ENCODE peak calls at places on chromosomes 13 and 19, in seven cellular contexts. J, K, E, S, X, M and A are unnamed samples.

GRCh38 chr13:31044658-31045620 is 112.5 kb downstream of the TEX26 start:
- DNase-seq in J (no peak), K (no peak), E (no peak), S (no peak), X (no peak), M (no peak), A (no peak)

GRCh38 chr19:49746206-49746958 is 16.7 kb downstream of the TSKS start:
- DNase-seq in J (peak), K (peak), E (no peak), S (peak), X (peak), M (peak), A (peak)

GRCh38 chr13:21641629-21642028 is 29.2 kb upstream of the FGF9 start:
- DNase-seq in J (no peak), K (no peak), E (no peak), S (no peak), X (no peak), M (no peak), A (no peak)

GRCh38 chr13:62360609-62361008 is 945.0 kb upstream of the PCDH20 start:
- DNase-seq in J (no peak), K (no peak), E (no peak), S (no peak), X (peak), M (no peak), A (no peak)

GRCh38 chr13:32731576-32731975 is 145.3 kb downstream of the PDS5B start:
- DNase-seq in J (no peak), K (no peak), E (no peak), S (no peak), X (no peak), M (no peak), A (no peak)

GRCh38 chr13:95326695-95327094 is 25.4 kb upstream of the ABCC4 start:
- DNase-seq in J (no peak), K (no peak), E (no peak), S (no peak), X (no peak), M (no peak), A (no peak)

GRCh38 chr19:4386038-4386782 is 14.1 kb downstream of the SH3GL1 start:
- DNase-seq in J (no peak), K (no peak), E (no peak), S (no peak), X (no peak), M (no peak), A (no peak)

GRCh38 chr13:30730526-30730925 is 4.8 kb upstream of the ALOX5AP start:
- DNase-seq in J (no peak), K (no peak), E (no peak), S (no peak), X (peak), M (no peak), A (no peak)

GRCh38 chr13:30877335-30877734 is 28.7 kb upstream of the MEDAG start:
- DNase-seq in J (no peak), K (no peak), E (no peak), S (no peak), X (no peak), M (no peak), A (no peak)

GRCh38 chr13:89746554-89746953 is 1600.9 kb upstream of the MIR17HG start:
- DNase-seq in J (no peak), K (no peak), E (no peak), S (no peak), X (no peak), M (no peak), A (no peak)

GRCh38 chr13:113219311-113219940 is 10.0 kb downstream of the CUL4A start:
- DNase-seq in J (no peak), K (no peak), E (no peak), S (no peak), X (no peak), M (no peak), A (no peak)

GRCh38 chr13:100563779-100564178 is 24.8 kb downstream of the GGACT start:
- DNase-seq in J (no peak), K (no peak), E (no peak), S (no peak), X (no peak), M (no peak), A (no peak)

GRCh38 chr13:51959773-51960172 is 51.5 kb downstream of the ATP7B start:
- DNase-seq in J (no peak), K (peak), E (no peak), S (no peak), X (no peak), M (no peak), A (no peak)

GRCh38 chr13:24251525-24251924 is 57.9 kb upstream of the C1QTNF9 start:
- DNase-seq in J (no peak), K (no peak), E (no peak), S (no peak), X (no peak), M (no peak), A (no peak)

GRCh38 chr19:6387372-6387771 is 5.6 kb downstream of the GTF2F1 start:
- DNase-seq in J (no peak), K (no peak), E (no peak), S (no peak), X (no peak), M (no peak), A (no peak)

GRCh38 chr13:25908390-25908789 is 143.4 kb downstream of the SHISA2 start:
- DNase-seq in J (no peak), K (no peak), E (no peak), S (no peak), X (peak), M (no peak), A (no peak)

GRCh38 chr13:112974676-112975075 is 5.7 kb downstream of the MCF2L start:
- DNase-seq in J (no peak), K (no peak), E (no peak), S (no peak), X (no peak), M (no peak), A (no peak)

GRCh38 chr19:33831835-33832234 is 35.2 kb downstream of the KCTD15 start:
- DNase-seq in J (no peak), K (no peak), E (no peak), S (no peak), X (no peak), M (no peak), A (no peak)

GRCh38 chr19:30116984-30117555 is 175.0 kb downstream of the URI1 start:
- DNase-seq in J (no peak), K (no peak), E (no peak), S (no peak), X (peak), M (no peak), A (no peak)

GRCh38 chr13:48564046-48564445 is 31.2 kb upstream of the RCBTB2 start:
- DNase-seq in J (no peak), K (no peak), E (no peak), S (no peak), X (no peak), M (no peak), A (no peak)

GRCh38 chr19:17737690-17738153 is 13.6 kb upstream of the FCHO1 start:
- DNase-seq in J (no peak), K (no peak), E (no peak), S (no peak), X (no peak), M (no peak), A (no peak)

GRCh38 chr19:19434483-19435045 is 29.1 kb downstream of the GATAD2A start:
- DNase-seq in J (no peak), K (no peak), E (peak), S (no peak), X (no peak), M (no peak), A (peak)

GRCh38 chr13:113458218-113459065 is 5.2 kb upstream of the ADPRHL1 start:
- DNase-seq in J (no peak), K (no peak), E (no peak), S (no peak), X (peak), M (no peak), A (no peak)

GRCh38 chr13:61414686-61415664 is 674 bp downstream of the PCDH20 start:
- DNase-seq in J (no peak), K (no peak), E (no peak), S (peak), X (peak), M (peak), A (no peak)

GRCh38 chr19:53091413-53091812 is 11.8 kb downstream of the ZNF160 start:
- DNase-seq in J (no peak), K (no peak), E (no peak), S (no peak), X (no peak), M (no peak), A (no peak)

GRCh38 chr19:53308339-53308811 is 25.2 kb upstream of the ZNF845 start:
- DNase-seq in J (no peak), K (no peak), E (no peak), S (no peak), X (peak), M (peak), A (no peak)

GRCh38 chr13:25406377-25406776 is 34.6 kb downstream of the ATP8A2 start:
- DNase-seq in J (no peak), K (no peak), E (no peak), S (no peak), X (no peak), M (no peak), A (no peak)

GRCh38 chr19:57465680-57466381 is 8.9 kb upstream of the VN1R1 start:
- DNase-seq in J (no peak), K (peak), E (no peak), S (no peak), X (no peak), M (no peak), A (no peak)

GRCh38 chr19:34995551-34995950 is 4.6 kb upstream of the GRAMD1A start:
- DNase-seq in J (no peak), K (no peak), E (no peak), S (no peak), X (no peak), M (peak), A (no peak)

GRCh38 chr19:30330266-30330665 is 41.9 kb upstream of the ZNF536 start:
- DNase-seq in J (no peak), K (no peak), E (no peak), S (no peak), X (no peak), M (no peak), A (no peak)

GRCh38 chr13:24083722-24084421 is 76.6 kb upstream of the SPATA13 start:
- DNase-seq in J (no peak), K (no peak), E (no peak), S (no peak), X (peak), M (no peak), A (no peak)